ENCODE peak calls at places on chromosomes 6 and 20, in eight cellular contexts. One of them, this sample, is unnamed.

GRCh38 chr6:63533026-63533425 is 39.3 kb upstream of the LOC128125822 start:
- DNase-seq in gastrocnemius medialis: no peak
- DNase-seq in A549: no peak
- DNase-seq in fibroblast of mammary gland: no peak
- DNase-seq in cardiac muscle cell: no peak
- DNase-seq in uterus: no peak
- DNase-seq in transverse colon: no peak
- DNase-seq in esophagus squamous epithelium: no peak
- DNase-seq in this sample: no peak

GRCh38 chr6:122800906-122801305 is 11.8 kb downstream of the SMPDL3A start:
- DNase-seq in gastrocnemius medialis: no peak
- DNase-seq in A549: no peak
- DNase-seq in fibroblast of mammary gland: no peak
- DNase-seq in cardiac muscle cell: no peak
- DNase-seq in uterus: no peak
- DNase-seq in transverse colon: no peak
- DNase-seq in esophagus squamous epithelium: no peak
- DNase-seq in this sample: no peak

GRCh38 chr20:61500791-61501321 is 248.8 kb downstream of the CDH4 start:
- DNase-seq in gastrocnemius medialis: no peak
- DNase-seq in A549: no peak
- DNase-seq in fibroblast of mammary gland: no peak
- DNase-seq in cardiac muscle cell: peak
- DNase-seq in uterus: no peak
- DNase-seq in transverse colon: no peak
- DNase-seq in esophagus squamous epithelium: no peak
- DNase-seq in this sample: no peak

GRCh38 chr6:20024316-20024673 is 187.1 kb downstream of the ID4 start:
- DNase-seq in gastrocnemius medialis: no peak
- DNase-seq in A549: no peak
- DNase-seq in fibroblast of mammary gland: no peak
- DNase-seq in cardiac muscle cell: no peak
- DNase-seq in uterus: no peak
- DNase-seq in transverse colon: no peak
- DNase-seq in esophagus squamous epithelium: no peak
- DNase-seq in this sample: no peak

GRCh38 chr20:9241721-9242427 is 173.0 kb downstream of the PLCB4 start:
- DNase-seq in gastrocnemius medialis: no peak
- DNase-seq in A549: no peak
- DNase-seq in fibroblast of mammary gland: peak
- DNase-seq in cardiac muscle cell: no peak
- DNase-seq in uterus: no peak
- DNase-seq in transverse colon: peak
- DNase-seq in esophagus squamous epithelium: no peak
- DNase-seq in this sample: no peak

GRCh38 chr6:116580198-116580597 is 8.9 kb downstream of the RWDD1 start:
- DNase-seq in gastrocnemius medialis: no peak
- DNase-seq in A549: no peak
- DNase-seq in fibroblast of mammary gland: no peak
- DNase-seq in cardiac muscle cell: peak
- DNase-seq in uterus: no peak
- DNase-seq in transverse colon: no peak
- DNase-seq in esophagus squamous epithelium: no peak
- DNase-seq in this sample: no peak

GRCh38 chr20:58723628-58723984 is 31.0 kb downstream of the NPEPL1 start:
- DNase-seq in gastrocnemius medialis: no peak
- DNase-seq in A549: no peak
- DNase-seq in fibroblast of mammary gland: no peak
- DNase-seq in cardiac muscle cell: no peak
- DNase-seq in uterus: no peak
- DNase-seq in transverse colon: peak
- DNase-seq in esophagus squamous epithelium: no peak
- DNase-seq in this sample: no peak

GRCh38 chr6:43150051-43150751 is 20.9 kb upstream of the SRF start:
- DNase-seq in gastrocnemius medialis: no peak
- DNase-seq in A549: no peak
- DNase-seq in fibroblast of mammary gland: no peak
- DNase-seq in cardiac muscle cell: no peak
- DNase-seq in uterus: no peak
- DNase-seq in transverse colon: peak
- DNase-seq in esophagus squamous epithelium: no peak
- DNase-seq in this sample: no peak

GRCh38 chr6:118618676-118619377 is 32.6 kb downstream of the CEP85L start:
- DNase-seq in gastrocnemius medialis: peak
- DNase-seq in A549: peak
- DNase-seq in fibroblast of mammary gland: peak
- DNase-seq in cardiac muscle cell: peak
- DNase-seq in uterus: peak
- DNase-seq in transverse colon: peak
- DNase-seq in esophagus squamous epithelium: no peak
- DNase-seq in this sample: peak

GRCh38 chr20:36408219-36408618 is 102.1 kb downstream of the DLGAP4 start:
- DNase-seq in gastrocnemius medialis: no peak
- DNase-seq in A549: peak
- DNase-seq in fibroblast of mammary gland: peak
- DNase-seq in cardiac muscle cell: peak
- DNase-seq in uterus: no peak
- DNase-seq in transverse colon: peak
- DNase-seq in esophagus squamous epithelium: no peak
- DNase-seq in this sample: peak

GRCh38 chr20:49505518-49505917 is 23.1 kb upstream of the KCNB1 start:
- DNase-seq in gastrocnemius medialis: no peak
- DNase-seq in A549: no peak
- DNase-seq in fibroblast of mammary gland: peak
- DNase-seq in cardiac muscle cell: peak
- DNase-seq in uterus: peak
- DNase-seq in transverse colon: no peak
- DNase-seq in esophagus squamous epithelium: no peak
- DNase-seq in this sample: no peak

GRCh38 chr6:126481319-126481718 is 141.4 kb downstream of the CENPW start:
- DNase-seq in gastrocnemius medialis: no peak
- DNase-seq in A549: no peak
- DNase-seq in fibroblast of mammary gland: no peak
- DNase-seq in cardiac muscle cell: no peak
- DNase-seq in uterus: no peak
- DNase-seq in transverse colon: no peak
- DNase-seq in esophagus squamous epithelium: no peak
- DNase-seq in this sample: no peak

GRCh38 chr6:82085701-82086100 is 161.8 kb downstream of the IBTK start:
- DNase-seq in gastrocnemius medialis: no peak
- DNase-seq in A549: peak
- DNase-seq in fibroblast of mammary gland: no peak
- DNase-seq in cardiac muscle cell: no peak
- DNase-seq in uterus: no peak
- DNase-seq in transverse colon: no peak
- DNase-seq in esophagus squamous epithelium: no peak
- DNase-seq in this sample: no peak
- TF ChIP-seq CTCF in gastrocnemius medialis: no peak
- TF ChIP-seq CTCF in A549: no peak
- TF ChIP-seq CTCF in fibroblast of mammary gland: no peak
- TF ChIP-seq CTCF in cardiac muscle cell: no peak
- TF ChIP-seq CTCF in uterus: no peak
- TF ChIP-seq CTCF in transverse colon: no peak
- TF ChIP-seq CTCF in esophagus squamous epithelium: no peak
- TF ChIP-seq CTCF in this sample: no peak

GRCh38 chr6:48111143-48111506 is at the start of gene PTCHD4:
- DNase-seq in gastrocnemius medialis: no peak
- DNase-seq in A549: peak
- DNase-seq in fibroblast of mammary gland: peak
- DNase-seq in cardiac muscle cell: peak
- DNase-seq in uterus: no peak
- DNase-seq in transverse colon: no peak
- DNase-seq in esophagus squamous epithelium: no peak
- DNase-seq in this sample: peak
- H3K4me3 ChIP-seq in gastrocnemius medialis: peak
- H3K4me3 ChIP-seq in A549: no peak
- H3K4me3 ChIP-seq in fibroblast of mammary gland: peak
- H3K4me3 ChIP-seq in cardiac muscle cell: peak
- H3K4me3 ChIP-seq in uterus: peak
- H3K4me3 ChIP-seq in transverse colon: no peak
- H3K4me3 ChIP-seq in esophagus squamous epithelium: no peak
- H3K4me3 ChIP-seq in this sample: peak

GRCh38 chr6:15623282-15624116 is 39.3 kb downstream of the DTNBP1 start:
- DNase-seq in gastrocnemius medialis: no peak
- DNase-seq in A549: no peak
- DNase-seq in fibroblast of mammary gland: peak
- DNase-seq in cardiac muscle cell: peak
- DNase-seq in uterus: no peak
- DNase-seq in transverse colon: no peak
- DNase-seq in esophagus squamous epithelium: no peak
- DNase-seq in this sample: peak
- TF ChIP-seq CTCF in gastrocnemius medialis: peak
- TF ChIP-seq CTCF in A549: peak
- TF ChIP-seq CTCF in fibroblast of mammary gland: peak
- TF ChIP-seq CTCF in cardiac muscle cell: peak
- TF ChIP-seq CTCF in uterus: peak
- TF ChIP-seq CTCF in transverse colon: peak
- TF ChIP-seq CTCF in esophagus squamous epithelium: peak
- TF ChIP-seq CTCF in this sample: peak

GRCh38 chr20:11776687-11777086 is 141.0 kb upstream of the BTBD3 start:
- DNase-seq in gastrocnemius medialis: no peak
- DNase-seq in A549: no peak
- DNase-seq in fibroblast of mammary gland: peak
- DNase-seq in cardiac muscle cell: no peak
- DNase-seq in uterus: no peak
- DNase-seq in transverse colon: no peak
- DNase-seq in esophagus squamous epithelium: no peak
- DNase-seq in this sample: no peak

GRCh38 chr20:11780765-11781369 is 136.8 kb upstream of the BTBD3 start:
- DNase-seq in gastrocnemius medialis: no peak
- DNase-seq in A549: no peak
- DNase-seq in fibroblast of mammary gland: no peak
- DNase-seq in cardiac muscle cell: no peak
- DNase-seq in uterus: no peak
- DNase-seq in transverse colon: no peak
- DNase-seq in esophagus squamous epithelium: no peak
- DNase-seq in this sample: no peak

GRCh38 chr20:11783102-11783861 is 134.4 kb upstream of the BTBD3 start:
- DNase-seq in gastrocnemius medialis: no peak
- DNase-seq in A549: no peak
- DNase-seq in fibroblast of mammary gland: no peak
- DNase-seq in cardiac muscle cell: no peak
- DNase-seq in uterus: no peak
- DNase-seq in transverse colon: no peak
- DNase-seq in esophagus squamous epithelium: no peak
- DNase-seq in this sample: no peak

GRCh38 chr20:11777387-11777786 is 140.3 kb upstream of the BTBD3 start:
- DNase-seq in gastrocnemius medialis: no peak
- DNase-seq in A549: no peak
- DNase-seq in fibroblast of mammary gland: no peak
- DNase-seq in cardiac muscle cell: no peak
- DNase-seq in uterus: no peak
- DNase-seq in transverse colon: no peak
- DNase-seq in esophagus squamous epithelium: no peak
- DNase-seq in this sample: no peak

DNA sequence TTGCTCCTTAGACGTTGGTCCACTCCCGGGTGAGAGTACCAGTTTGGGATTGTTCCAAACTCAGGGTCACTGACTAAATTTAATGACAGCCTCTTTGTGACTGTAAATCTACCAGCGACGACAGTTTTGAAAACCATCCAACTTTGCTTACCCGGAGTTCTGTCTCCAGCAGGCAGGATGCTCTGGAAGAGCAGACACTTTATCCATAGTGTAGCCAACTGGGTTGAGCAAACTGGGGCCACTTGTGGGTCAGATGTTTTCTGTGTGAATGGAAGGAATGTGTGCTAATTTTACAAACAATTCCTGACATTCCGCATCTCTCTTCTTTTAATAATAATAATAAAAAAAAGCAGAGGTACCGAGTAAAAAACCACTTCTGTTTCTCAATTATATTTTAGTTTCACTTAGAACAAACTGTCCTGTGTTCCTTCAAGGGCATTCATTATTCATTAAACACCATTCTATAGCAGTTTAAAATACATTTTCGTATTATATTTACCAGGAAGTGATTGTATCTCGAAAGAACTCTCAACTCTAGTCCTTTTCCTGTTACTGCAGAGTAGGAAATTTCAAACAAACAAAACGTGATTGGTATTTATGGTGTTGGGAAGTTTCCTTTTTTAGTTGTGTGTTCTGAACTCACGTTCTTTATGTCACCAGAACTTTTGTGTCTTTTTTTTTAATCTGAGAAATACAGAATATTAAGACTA is 139.7 kb upstream of the BTBD3 start:
- DNase-seq in gastrocnemius medialis: no peak
- DNase-seq in A549: no peak
- DNase-seq in fibroblast of mammary gland: peak
- DNase-seq in cardiac muscle cell: peak
- DNase-seq in uterus: no peak
- DNase-seq in transverse colon: no peak
- DNase-seq in esophagus squamous epithelium: no peak
- DNase-seq in this sample: no peak
- H3K4me3 ChIP-seq in gastrocnemius medialis: peak
- H3K4me3 ChIP-seq in A549: peak
- H3K4me3 ChIP-seq in fibroblast of mammary gland: no peak
- H3K4me3 ChIP-seq in cardiac muscle cell: no peak
- H3K4me3 ChIP-seq in uterus: no peak
- H3K4me3 ChIP-seq in transverse colon: no peak
- H3K4me3 ChIP-seq in esophagus squamous epithelium: no peak
- H3K4me3 ChIP-seq in this sample: no peak

DNA sequence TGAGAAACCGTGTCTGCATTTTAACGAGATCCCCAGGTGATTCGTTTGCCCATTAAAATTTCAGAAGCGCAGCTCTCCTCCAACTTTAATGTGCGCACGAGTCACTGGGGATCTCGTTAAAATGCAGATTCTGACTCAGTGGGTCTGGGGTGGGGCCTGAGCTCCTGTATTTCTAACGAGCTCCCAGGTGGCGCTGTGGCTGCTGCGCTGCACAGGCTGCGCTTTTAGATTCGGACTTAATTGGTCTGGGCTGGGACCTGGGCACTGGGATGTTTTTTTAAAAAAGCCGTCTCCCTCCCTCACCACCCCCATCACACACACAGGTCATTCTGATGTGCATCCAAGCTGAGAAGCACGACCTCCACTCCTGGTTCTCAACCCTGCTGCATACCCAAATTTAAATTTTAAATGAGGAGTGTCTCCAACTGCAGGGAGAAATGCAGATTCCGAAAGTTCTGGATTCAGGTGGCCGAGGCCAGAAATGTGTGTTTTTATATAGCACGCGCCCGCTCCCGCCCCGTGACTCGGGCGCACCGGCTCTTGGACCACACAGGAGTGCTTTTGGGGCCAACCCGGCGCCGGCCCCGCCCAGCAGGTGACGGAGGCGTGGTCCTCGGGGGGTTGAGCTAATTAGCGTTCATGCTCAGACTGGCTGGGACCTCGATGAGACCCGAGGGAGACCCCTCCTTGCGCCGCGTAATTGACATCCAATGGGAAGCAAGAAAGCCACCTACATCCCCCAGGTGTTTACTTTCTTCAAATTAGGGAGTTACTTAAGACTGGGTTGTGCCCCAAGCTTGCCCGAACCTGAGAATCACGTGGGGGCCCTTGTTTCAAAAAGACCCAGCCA is 85.8 kb downstream of the ZFP64 start:
- DNase-seq in gastrocnemius medialis: no peak
- DNase-seq in A549: peak
- DNase-seq in fibroblast of mammary gland: peak
- DNase-seq in cardiac muscle cell: peak
- DNase-seq in uterus: no peak
- DNase-seq in transverse colon: no peak
- DNase-seq in esophagus squamous epithelium: no peak
- DNase-seq in this sample: peak
- TF ChIP-seq CTCF in gastrocnemius medialis: no peak
- TF ChIP-seq CTCF in A549: peak
- TF ChIP-seq CTCF in fibroblast of mammary gland: peak
- TF ChIP-seq CTCF in cardiac muscle cell: peak
- TF ChIP-seq CTCF in uterus: no peak
- TF ChIP-seq CTCF in transverse colon: no peak
- TF ChIP-seq CTCF in esophagus squamous epithelium: no peak
- TF ChIP-seq CTCF in this sample: peak